ENCODE peak calls at places on chromosomes 11 and 22, in ten cellular contexts. U, L, B, J, C, I, V, O, A and Q are unnamed samples.

GRCh38 chr22:26401726-26402125 is 27.3 kb upstream of the ASPHD2 start:
- DNase-seq in L (no peak), A (no peak), V (no peak), O (peak), B (no peak), C (peak), U (no peak), I (no peak), J (no peak), Q (no peak)

GRCh38 chr22:19463491-19464469 is 15.2 kb downstream of the UFD1 start:
- DNase-seq in A (no peak), U (no peak), C (no peak), B (no peak), J (peak), I (peak), O (peak), V (no peak), L (no peak), Q (no peak)

GRCh38 chr11:61075891-61076290 is 26.4 kb upstream of the CD5 start:
- DNase-seq in J (no peak), B (no peak), C (peak), V (no peak), O (peak), A (no peak), I (no peak), U (no peak), L (no peak), Q (no peak)

GRCh38 chr22:29621761-29622526 is 18.5 kb downstream of the NF2 start:
- DNase-seq in L (no peak), I (peak), B (no peak), O (peak), C (peak), V (no peak), A (no peak), J (no peak), U (peak), Q (no peak)

GRCh38 chr11:12677131-12677530 is 2.9 kb downstream of the TEAD1 start:
- DNase-seq in O (peak), U (no peak), I (no peak), B (no peak), V (no peak), L (no peak), C (peak), A (no peak), J (no peak), Q (no peak)

GRCh38 chr22:49933236-49933921 is 14.9 kb downstream of the CRELD2 start:
- DNase-seq in B (no peak), C (no peak), J (no peak), L (no peak), V (no peak), U (no peak), A (no peak), I (no peak), O (no peak), Q (peak)

GRCh38 chr22:41762980-41763779 is 37.3 kb upstream of the CCDC134 start:
- DNase-seq in L (peak), I (no peak), V (peak), J (no peak), A (no peak), O (no peak), B (peak), C (peak), U (no peak), Q (no peak)

GRCh38 chr11:30196400-30197206 is 34.2 kb upstream of the FSHB start:
- DNase-seq in I (no peak), L (peak), J (peak), C (peak), A (no peak), V (peak), B (peak), O (peak), U (peak), Q (no peak)

GRCh38 chr11:130474637-130475400 is 26.4 kb downstream of the ADAMTS15 start:
- DNase-seq in L (no peak), U (no peak), V (no peak), A (no peak), O (no peak), J (no peak), B (peak), C (no peak), I (no peak), Q (no peak)

GRCh38 chr11:131422491-131422890 is 52.1 kb downstream of the NTM start:
- DNase-seq in O (peak), U (no peak), C (no peak), A (no peak), L (no peak), B (no peak), I (no peak), J (no peak), V (no peak), Q (no peak)

GRCh38 chr11:83682645-83682973 is 396.4 kb upstream of the CCDC90B start:
- DNase-seq in L (no peak), V (no peak), I (no peak), A (no peak), C (no peak), O (no peak), J (no peak), B (no peak), U (no peak), Q (no peak)

GRCh38 chr11:33704240-33705002 is 3.8 kb upstream of the C11orf91 start:
- DNase-seq in V (no peak), A (no peak), J (no peak), O (no peak), I (no peak), B (no peak), L (no peak), U (no peak), C (peak), Q (no peak)

GRCh38 chr22:26318975-26319374 is 110.1 kb upstream of the ASPHD2 start:
- DNase-seq in A (no peak), L (no peak), V (no peak), I (no peak), O (peak), C (peak), B (no peak), J (no peak), U (no peak), Q (no peak)

GRCh38 chr22:35894464-35894878 is 134.2 kb downstream of the RBFOX2 start:
- DNase-seq in U (no peak), O (no peak), J (peak), B (no peak), C (no peak), I (no peak), V (no peak), A (no peak), L (no peak), Q (peak)

GRCh38 chr11:33959855-33960400 is 68.1 kb upstream of the LMO2 start:
- DNase-seq in V (no peak), J (no peak), B (no peak), L (no peak), I (no peak), A (no peak), U (no peak), C (no peak), O (no peak), Q (no peak)

GRCh38 chr11:72821221-72821919 is 7.2 kb downstream of the ATG16L2 start:
- DNase-seq in I (no peak), B (no peak), L (peak), A (no peak), J (no peak), U (no peak), O (no peak), V (no peak), C (no peak), Q (no peak)

GRCh38 chr11:98566978-98567377 is 453.8 kb upstream of the CNTN5 start:
- DNase-seq in I (no peak), C (no peak), L (no peak), J (no peak), A (no peak), U (no peak), V (no peak), O (no peak), B (no peak), Q (no peak)

GRCh38 chr11:96464695-96465307 is 75.0 kb downstream of the JRKL start:
- DNase-seq in C (peak), A (peak), J (no peak), I (peak), U (peak), O (peak), V (no peak), B (peak), L (peak), Q (no peak)

GRCh38 chr11:65551572-65552398 is 6.4 kb downstream of the LTBP3 start:
- DNase-seq in O (peak), B (peak), J (no peak), U (no peak), L (peak), V (peak), I (no peak), C (peak), A (peak), Q (no peak)

GRCh38 chr11:119284344-119285157 is 32.4 kb downstream of the MCAM start:
- DNase-seq in J (no peak), C (peak), I (no peak), L (peak), O (peak), A (peak), U (peak), B (peak), V (no peak), Q (no peak)

GRCh38 chr11:69294621-69295078 is 695 bp downstream of the MYEOV start:
- DNase-seq in C (no peak), J (no peak), A (no peak), L (no peak), U (no peak), B (no peak), V (no peak), I (no peak), O (no peak), Q (no peak)

GRCh38 chr11:69950120-69950519 is 128.0 kb upstream of the ANO1 start:
- DNase-seq in I (no peak), O (peak), V (peak), U (no peak), B (peak), A (no peak), L (peak), J (no peak), C (peak), Q (no peak)

GRCh38 chr22:23146842-23147205 is 1.5 kb downstream of the RAB36 start:
- DNase-seq in V (no peak), C (no peak), L (no peak), B (no peak), I (no peak), O (peak), U (no peak), J (no peak), A (no peak), Q (no peak)

GRCh38 chr11:34356918-34357645 is 728 bp downstream of the ABTB2 start:
- DNase-seq in O (peak), I (no peak), L (peak), J (peak), V (peak), B (peak), C (peak), A (peak), U (peak), Q (peak)

GRCh38 chr11:27254744-27255446 is 108.1 kb downstream of the CCDC34 start:
- DNase-seq in A (no peak), V (no peak), O (peak), C (no peak), B (no peak), L (no peak), U (no peak), J (no peak), I (no peak), Q (no peak)

GRCh38 chr11:79417069-79417920 is 23.5 kb downstream of the TENM4 start:
- DNase-seq in C (no peak), L (no peak), A (no peak), V (no peak), O (peak), B (no peak), U (peak), J (no peak), I (no peak), Q (no peak)

GRCh38 chr11:6481924-6482275 is 599 bp downstream of the TIMM10B start:
- DNase-seq in B (no peak), J (no peak), V (no peak), C (no peak), I (no peak), L (no peak), U (no peak), O (no peak), A (no peak), Q (no peak)

GRCh38 chr11:125022551-125022950 is 40.6 kb upstream of the SLC37A2 start:
- DNase-seq in V (no peak), L (no peak), U (no peak), O (no peak), C (peak), A (no peak), B (no peak), I (no peak), J (no peak), Q (no peak)

GRCh38 chr11:14378171-14378570 is 19.2 kb upstream of the RRAS2 start:
- DNase-seq in A (no peak), B (no peak), J (no peak), V (no peak), O (no peak), I (no peak), L (no peak), C (no peak), U (no peak), Q (no peak)

GRCh38 chr11:119727523-119728081 is 1.4 kb downstream of the NECTIN1 start:
- DNase-seq in I (no peak), C (no peak), V (peak), J (no peak), B (peak), A (peak), O (no peak), L (peak), U (no peak), Q (no peak)

GRCh38 chr11:28759311-28759710 is 651.1 kb downstream of the METTL15 start:
- DNase-seq in B (no peak), C (no peak), I (no peak), V (no peak), U (peak), L (no peak), O (peak), J (no peak), A (no peak), Q (no peak)

GRCh38 chr11:46477136-46477535 is 85.6 kb upstream of the CHRM4 start:
- DNase-seq in A (no peak), I (no peak), B (no peak), L (no peak), O (no peak), J (no peak), U (no peak), V (no peak), C (no peak), Q (no peak)

GRCh38 chr11:57370251-57370650 is 10.7 kb downstream of the PRG3 start:
- DNase-seq in V (no peak), B (no peak), C (no peak), O (peak), J (no peak), A (no peak), U (no peak), I (no peak), L (no peak), Q (no peak)

GRCh38 chr11:65586676-65587075 is 8.9 kb downstream of the KCNK7 start:
- DNase-seq in A (no peak), C (peak), O (peak), V (no peak), U (no peak), I (no peak), L (no peak), J (no peak), B (no peak), Q (no peak)

GRCh38 chr11:134332782-134333181 is 994 bp downstream of the GLB1L2 start:
- DNase-seq in L (no peak), U (no peak), O (no peak), J (no peak), A (no peak), V (no peak), C (no peak), B (no peak), I (no peak), Q (no peak)

GRCh38 chr11:34359548-34359891 is 1.7 kb upstream of the ABTB2 start:
- DNase-seq in U (no peak), B (peak), I (no peak), O (no peak), J (no peak), A (no peak), V (no peak), C (no peak), L (no peak), Q (no peak)

GRCh38 chr11:70158201-70158600 is 44.9 kb upstream of the FADD start:
- DNase-seq in O (peak), V (no peak), I (no peak), L (no peak), A (no peak), U (peak), C (peak), J (no peak), B (no peak), Q (no peak)

GRCh38 chr11:124817036-124817435 is 16.8 kb upstream of the MSANTD2 start:
- DNase-seq in U (no peak), B (no peak), O (no peak), I (no peak), V (no peak), J (no peak), L (no peak), A (no peak), C (no peak), Q (no peak)